ENCODE peak calls at places on chromosomes 1 and 21, in four cellular contexts. One of them, this sample, is unnamed.

GRCh38 chr1:22500476-22500875 is 48.8 kb downstream of the ZBTB40 start:
- DNase-seq in body of pancreas: peak; percentile 75
- DNase-seq in uterus: no peak
- DNase-seq in IMR-90: peak; percentile 59
- DNase-seq in this sample: peak; percentile 57

GRCh38 chr1:51567653-51568052 is 48.6 kb upstream of the EPS15 start:
- DNase-seq in uterus: no peak
- DNase-seq in IMR-90: peak; percentile 89
- DNase-seq in body of pancreas: no peak
- DNase-seq in this sample: no peak

GRCh38 chr1:31376374-31377134 is 3.7 kb upstream of the FABP3 start:
- DNase-seq in uterus: no peak
- DNase-seq in IMR-90: peak; percentile 98
- DNase-seq in body of pancreas: no peak
- DNase-seq in this sample: no peak

GRCh38 chr1:147794570-147794969 is 34.2 kb upstream of the GJA5 start:
- DNase-seq in IMR-90: no peak
- DNase-seq in uterus: no peak
- DNase-seq in body of pancreas: no peak
- DNase-seq in this sample: no peak

GRCh38 chr1:101781437-101781836 is 215.3 kb downstream of the OLFM3 start:
- DNase-seq in uterus: no peak
- DNase-seq in IMR-90: no peak
- DNase-seq in body of pancreas: no peak
- DNase-seq in this sample: no peak

GRCh38 chr1:41898191-41898713 is 20.5 kb downstream of the HIVEP3 start:
- DNase-seq in body of pancreas: no peak
- DNase-seq in uterus: no peak
- DNase-seq in IMR-90: peak; percentile 62
- DNase-seq in this sample: peak; percentile 55

GRCh38 chr1:161196521-161197451 is 2.1 kb downstream of the ADAMTS4 start:
- DNase-seq in uterus: peak; percentile 73
- DNase-seq in IMR-90: peak; percentile 75
- DNase-seq in body of pancreas: no peak
- DNase-seq in this sample: no peak

GRCh38 chr1:3058263-3059030 is 10.6 kb upstream of the PRDM16 start:
- DNase-seq in IMR-90: no peak
- DNase-seq in body of pancreas: no peak
- DNase-seq in uterus: no peak
- DNase-seq in this sample: no peak

GRCh38 chr1:11831945-11832725 is 15.4 kb downstream of the NPPA start:
- DNase-seq in IMR-90: no peak
- DNase-seq in body of pancreas: no peak
- DNase-seq in uterus: no peak
- DNase-seq in this sample: no peak

GRCh38 chr1:54944610-54945392 is 35.6 kb upstream of the TMEM61 start:
- DNase-seq in IMR-90: peak; percentile 85
- DNase-seq in uterus: peak; percentile 43
- DNase-seq in body of pancreas: peak; percentile 81
- DNase-seq in this sample: peak; percentile 65

GRCh38 chr1:32048440-32048839 is 24.3 kb upstream of the TMEM39B start:
- DNase-seq in uterus: no peak
- DNase-seq in body of pancreas: no peak
- DNase-seq in IMR-90: peak; percentile 87
- DNase-seq in this sample: no peak

GRCh38 chr1:154812911-154813816 is 56.9 kb downstream of the KCNN3 start:
- DNase-seq in IMR-90: peak; percentile 18
- DNase-seq in body of pancreas: peak; percentile 37
- DNase-seq in uterus: peak; percentile 71
- DNase-seq in this sample: no peak

GRCh38 chr1:44326066-44326701 is 28.9 kb downstream of the ERI3 start:
- DNase-seq in uterus: no peak
- DNase-seq in body of pancreas: no peak
- DNase-seq in IMR-90: no peak
- DNase-seq in this sample: no peak

GRCh38 chr1:85628791-85629531 is 48.4 kb downstream of the CCN1 start:
- DNase-seq in uterus: no peak
- DNase-seq in IMR-90: peak; percentile 95
- DNase-seq in body of pancreas: peak; percentile 74
- DNase-seq in this sample: peak; percentile 90

GRCh38 chr1:5747428-5748285 is 244.6 kb downstream of the NPHP4 start:
- DNase-seq in uterus: no peak
- DNase-seq in IMR-90: no peak
- DNase-seq in body of pancreas: no peak
- DNase-seq in this sample: peak; percentile 27

GRCh38 chr1:70866522-70867256 is 180.9 kb downstream of the PTGER3 start:
- DNase-seq in uterus: no peak
- DNase-seq in body of pancreas: peak; percentile 40
- DNase-seq in IMR-90: no peak
- DNase-seq in this sample: no peak

GRCh38 chr1:210291786-210292275 is 36.9 kb upstream of the HHAT start:
- DNase-seq in body of pancreas: peak; percentile 38
- DNase-seq in uterus: peak; percentile 42
- DNase-seq in IMR-90: no peak
- DNase-seq in this sample: no peak

GRCh38 chr21:31938330-31939301 is 65.8 kb downstream of the HUNK start:
- DNase-seq in IMR-90: no peak
- DNase-seq in body of pancreas: peak; percentile 27
- DNase-seq in uterus: no peak
- DNase-seq in this sample: no peak

GRCh38 chr1:80384037-80384830 is 1377.7 kb upstream of the ADGRL4 start:
- DNase-seq in body of pancreas: no peak
- DNase-seq in IMR-90: peak; percentile 58
- DNase-seq in uterus: no peak
- DNase-seq in this sample: no peak

GRCh38 chr1:26475989-26476388 is 3.7 kb downstream of the HMGN2 start:
- DNase-seq in IMR-90: no peak
- DNase-seq in uterus: no peak
- DNase-seq in body of pancreas: no peak
- DNase-seq in this sample: no peak
- TF ChIP-seq POLR2A in IMR-90: no peak
- TF ChIP-seq POLR2A in uterus: no peak
- TF ChIP-seq POLR2A in body of pancreas: no peak
- TF ChIP-seq POLR2A in this sample: no peak

GRCh38 chr1:74419611-74420010 is 92.8 kb downstream of the LRRC53 start:
- DNase-seq in IMR-90: no peak
- DNase-seq in body of pancreas: no peak
- DNase-seq in uterus: no peak
- DNase-seq in this sample: no peak
- H3K4me1 ChIP-seq in IMR-90: peaks cover 5% of the 10 kb centered on the region
- H3K4me1 ChIP-seq in body of pancreas: no peaks in the 10 kb centered on the region
- H3K4me1 ChIP-seq in uterus: no peaks in the 10 kb centered on the region
- H3K4me1 ChIP-seq in this sample: no peaks in the 10 kb centered on the region

GRCh38 chr1:156422602-156423091 is 53.6 kb downstream of the RHBG start:
- DNase-seq in body of pancreas: peak; percentile 66
- DNase-seq in uterus: no peak
- DNase-seq in IMR-90: no peak
- DNase-seq in this sample: no peak

GRCh38 chr1:156419863-156420208 is 50.8 kb downstream of the RHBG start:
- DNase-seq in IMR-90: no peak
- DNase-seq in body of pancreas: no peak
- DNase-seq in uterus: no peak
- DNase-seq in this sample: no peak

GRCh38 chr1:156421939-156422601 is 53.1 kb downstream of the RHBG start:
- DNase-seq in uterus: no peak
- DNase-seq in IMR-90: no peak
- DNase-seq in body of pancreas: no peak
- DNase-seq in this sample: no peak

GRCh38 chr1:156421062-156421938 is 52.3 kb downstream of the RHBG start:
- DNase-seq in IMR-90: peak; percentile 45
- DNase-seq in body of pancreas: peak; percentile 72
- DNase-seq in uterus: peak; percentile 72
- DNase-seq in this sample: peak; percentile 70

GRCh38 chr1:156420209-156421061 is 51.4 kb downstream of the RHBG start:
- DNase-seq in body of pancreas: no peak
- DNase-seq in uterus: no peak
- DNase-seq in IMR-90: no peak
- DNase-seq in this sample: no peak
- TF ChIP-seq CTCF in body of pancreas: no peak
- TF ChIP-seq CTCF in uterus: no peak
- TF ChIP-seq CTCF in IMR-90: no peak
- TF ChIP-seq CTCF in this sample: no peak

GRCh38 chr1:222711319-222712252 is 705 bp downstream of the AIDA start:
- DNase-seq in uterus: peak; percentile 51
- DNase-seq in IMR-90: peak; percentile 57
- DNase-seq in body of pancreas: peak; percentile 65
- DNase-seq in this sample: peak; percentile 59

GRCh38 chr1:222709700-222710153 is 2.6 kb downstream of the AIDA start:
- DNase-seq in uterus: no peak
- DNase-seq in body of pancreas: no peak
- DNase-seq in IMR-90: peak; percentile 5
- DNase-seq in this sample: no peak

GRCh38 chr1:222713091-222714012 is 988 bp downstream of the BROX start:
- DNase-seq in IMR-90: peak; percentile 93
- DNase-seq in body of pancreas: peak; percentile 91
- DNase-seq in uterus: peak; percentile 90
- DNase-seq in this sample: peak; percentile 93

GRCh38 chr1:222716393-222716792 is 4.0 kb downstream of the BROX start:
- DNase-seq in body of pancreas: no peak
- DNase-seq in IMR-90: no peak
- DNase-seq in uterus: no peak
- DNase-seq in this sample: no peak

GRCh38 chr1:222712253-222713090 is at the start of the genes AIDA and BROX:
- DNase-seq in body of pancreas: peak; percentile 92
- DNase-seq in IMR-90: peak; percentile 76
- DNase-seq in uterus: peak; percentile 95
- DNase-seq in this sample: peak; percentile 97
- TF ChIP-seq POLR2A in body of pancreas: peak; percentile 64
- TF ChIP-seq POLR2A in IMR-90: peak; percentile 52
- TF ChIP-seq POLR2A in uterus: peak; percentile 49
- TF ChIP-seq POLR2A in this sample: peak; percentile 57

GRCh38 chr1:8402109-8402704 is 84.3 kb downstream of the SLC45A1 start:
- DNase-seq in uterus: no peak
- DNase-seq in IMR-90: no peak
- DNase-seq in body of pancreas: no peak
- DNase-seq in this sample: no peak
- H3K4me1 ChIP-seq in uterus: peaks cover 17% of the 10 kb centered on the region
- H3K4me1 ChIP-seq in IMR-90: peaks cover 17% of the 10 kb centered on the region
- H3K4me1 ChIP-seq in body of pancreas: peaks cover 28% of the 10 kb centered on the region
- H3K4me1 ChIP-seq in this sample: peaks cover 1% of the 10 kb centered on the region

GRCh38 chr21:25848309-25848708 is 113.5 kb downstream of the GABPA start:
- DNase-seq in body of pancreas: no peak
- DNase-seq in IMR-90: no peak
- DNase-seq in uterus: no peak
- DNase-seq in this sample: no peak
- TF ChIP-seq CTCF in body of pancreas: no peak
- TF ChIP-seq CTCF in IMR-90: no peak
- TF ChIP-seq CTCF in uterus: no peak
- TF ChIP-seq CTCF in this sample: no peak

DNA sequence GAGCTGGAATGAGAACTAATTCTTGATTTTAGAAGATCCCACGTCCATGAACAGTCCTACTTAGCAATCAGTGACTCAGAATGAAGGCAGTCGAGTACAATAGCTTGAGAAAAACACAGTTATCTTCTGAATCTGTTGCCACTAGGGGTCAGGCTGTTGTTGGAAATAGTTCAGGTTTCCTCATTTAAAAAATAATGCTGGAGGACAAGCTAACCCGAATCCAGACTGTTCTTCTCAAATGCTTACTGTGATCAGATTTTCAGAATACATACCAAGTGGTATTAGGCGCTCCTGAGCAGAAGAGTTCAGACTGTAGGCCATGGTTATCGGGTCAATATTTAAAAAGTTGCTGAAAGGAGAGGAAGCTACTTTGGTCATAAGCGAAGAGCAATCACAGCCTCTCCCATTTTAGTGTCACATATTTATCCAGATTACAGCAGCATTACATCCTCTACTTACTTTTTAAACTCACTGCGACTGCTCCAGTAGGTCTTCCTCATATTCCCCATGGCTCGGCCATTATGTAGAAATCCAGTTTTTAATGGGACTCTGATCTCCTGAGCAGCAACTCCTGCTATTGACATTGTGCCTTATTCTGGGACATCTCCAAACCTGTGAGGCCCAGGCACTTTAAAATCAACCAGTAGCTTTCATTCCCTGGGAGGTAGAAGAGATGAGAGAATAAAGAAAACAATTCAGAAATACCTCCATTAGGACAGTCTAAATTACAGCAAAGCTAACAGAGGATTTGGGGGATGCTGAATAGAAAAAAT is 10.9 kb downstream of the ERRFI1 start:
- DNase-seq in body of pancreas: no peak
- DNase-seq in uterus: peak; percentile 44
- DNase-seq in IMR-90: peak; percentile 89
- DNase-seq in this sample: no peak
- TF ChIP-seq POLR2A in body of pancreas: no peak
- TF ChIP-seq POLR2A in uterus: no peak
- TF ChIP-seq POLR2A in IMR-90: peak; percentile 39
- TF ChIP-seq POLR2A in this sample: no peak